ENCODE peak calls at places on chromosomes 6 and 20, in five cellular contexts. O is NCI-H748 treated with DMSO at 0.1 percent for 48 hours, M is LHCN-M2, W is T-helper 2 cell, U is progenitor cell of endocrine pancreas. T is an unnamed sample.
A peak's percentile ranks its signal among the peaks of the same experiment; 100 is the strongest.

GRCh38 chr6:156336096-156336495 is 441.1 kb upstream of the ARID1B start:
- DNase-seq in U (no peak), M (no peak), O (no peak), W (no peak), T (no peak)

GRCh38 chr6:166540631-166541331 is 45.7 kb downstream of the RAMACL start:
- DNase-seq in O (no peak), W (peak; percentile 84), U (no peak), M (peak; percentile 76), T (no peak)

GRCh38 chr6:96542702-96543101 is 20.2 kb upstream of the FHL5 start:
- DNase-seq in M (no peak), U (no peak), O (peak; percentile 12), W (peak; percentile 29), T (no peak)

GRCh38 chr20:47397652-47398301 is 41.3 kb upstream of the ZMYND8 start:
- DNase-seq in M (no peak), W (peak; percentile 55), U (no peak), O (no peak), T (no peak)

GRCh38 chr6:88236961-88237360 is 70.8 kb upstream of the CNR1 start:
- DNase-seq in W (no peak), U (no peak), O (no peak), M (no peak), T (no peak)

GRCh38 chr20:2749343-2749950 is 51.0 kb downstream of the CPXM1 start:
- DNase-seq in O (no peak), U (no peak), W (no peak), M (no peak), T (no peak)

GRCh38 chr20:54219751-54220426 is 12.0 kb downstream of the PFDN4 start:
- DNase-seq in M (peak; percentile 38), O (no peak), W (no peak), U (no peak), T (no peak)

GRCh38 chr20:43540673-43541060 is 18.2 kb upstream of the SGK2 start:
- DNase-seq in O (no peak), U (no peak), W (no peak), M (no peak), T (no peak)

GRCh38 chr6:56682580-56682979 is 39.9 kb upstream of the DST start:
- DNase-seq in O (no peak), M (no peak), W (no peak), U (no peak), T (no peak)

GRCh38 chr20:49386848-49387605 is 95.4 kb downstream of the KCNB1 start:
- DNase-seq in M (no peak), O (peak; percentile 44), W (no peak), U (no peak), T (no peak)

GRCh38 chr20:62286493-62287064 is 16.2 kb upstream of the ADRM1 start:
- DNase-seq in W (no peak), O (no peak), U (no peak), M (no peak), T (no peak)

GRCh38 chr20:51093240-51093763 is 70.4 kb upstream of the KCNG1 start:
- DNase-seq in M (no peak), W (no peak), U (no peak), O (no peak), T (no peak)

GRCh38 chr6:4665489-4666417 is 110.5 kb upstream of the CDYL start:
- DNase-seq in W (no peak), M (no peak), U (no peak), O (no peak), T (no peak)

GRCh38 chr6:54404791-54405190 is 96.5 kb downstream of the TINAG start:
- DNase-seq in W (no peak), O (no peak), M (no peak), U (no peak), T (no peak)

GRCh38 chr20:14775778-14776177 is 438.4 kb upstream of the FLRT3 start:
- DNase-seq in W (no peak), M (peak; percentile 82), U (no peak), O (no peak), T (no peak)

GRCh38 chr6:101545171-101545570 is 151.7 kb downstream of the GRIK2 start:
- DNase-seq in W (no peak), O (no peak), M (no peak), U (no peak), T (no peak)

GRCh38 chr6:75210885-75211739 is 5.3 kb upstream of the COL12A1 start:
- DNase-seq in M (peak; percentile 66), U (no peak), O (peak; percentile 71), W (peak; percentile 63), T (peak; percentile 44)

GRCh38 chr6:13445005-13445743 is 42.2 kb downstream of the GFOD1 start:
- DNase-seq in M (no peak), O (peak; percentile 82), U (no peak), W (no peak), T (no peak)

GRCh38 chr6:148583631-148584030 is 163.2 kb upstream of the UST start:
- DNase-seq in O (no peak), M (no peak), W (no peak), U (no peak), T (no peak)

GRCh38 chr6:108168501-108168979 is 2.7 kb downstream of the NR2E1 start:
- DNase-seq in O (no peak), W (no peak), M (no peak), U (no peak), T (peak; percentile 73)

GRCh38 chr6:50007821-50008220 is 14.0 kb downstream of the DEFB110 start:
- DNase-seq in W (no peak), U (no peak), O (no peak), M (peak; percentile 77), T (no peak)

GRCh38 chr20:51300104-51300503 is 242.4 kb downstream of the NFATC2 start:
- DNase-seq in W (no peak), O (no peak), M (no peak), U (no peak), T (no peak)

GRCh38 chr6:39550191-39550590 is 175.0 kb downstream of the KIF6 start:
- DNase-seq in O (no peak), W (no peak), M (no peak), U (no peak), T (no peak)

GRCh38 chr20:33785503-33785902 is 25.6 kb upstream of the CHMP4B start:
- DNase-seq in W (no peak), U (no peak), M (no peak), O (no peak), T (no peak)